ENCODE peak calls at places on chromosome 10, in six cellular contexts. One of them, this sample, is unnamed.

GRCh38 chr10:49114718-49115014 is 656 bp downstream of the VSTM4 start:
- ATAC-seq in upper lobe of left lung: no peak
- ATAC-seq in K562: peak; percentile 59
- ATAC-seq in GM12878: no peak
- ATAC-seq in HepG2: no peak
- ATAC-seq in A549: peak; percentile 31
- ATAC-seq in this sample: no peak

GRCh38 chr10:89001428-89002072 is 11.0 kb downstream of the FAS start:
- ATAC-seq in A549: no peak
- ATAC-seq in K562: no peak
- ATAC-seq in HepG2: no peak
- ATAC-seq in GM12878: peak; percentile 17
- ATAC-seq in upper lobe of left lung: no peak
- ATAC-seq in this sample: peak; percentile 28

GRCh38 chr10:70758757-70759514 is 26.2 kb downstream of the TBATA start:
- ATAC-seq in HepG2: peak; percentile 49
- ATAC-seq in GM12878: peak; percentile 80
- ATAC-seq in upper lobe of left lung: no peak
- ATAC-seq in A549: peak; percentile 80
- ATAC-seq in K562: peak; percentile 78
- ATAC-seq in this sample: peak; percentile 59

GRCh38 chr10:89481662-89482061 is 53.7 kb downstream of the SLC16A12 start:
- ATAC-seq in A549: peak; percentile 69
- ATAC-seq in upper lobe of left lung: no peak
- ATAC-seq in K562: no peak
- ATAC-seq in HepG2: no peak
- ATAC-seq in GM12878: no peak
- ATAC-seq in this sample: peak; percentile 86

GRCh38 chr10:119371704-119372663 is 164.6 kb downstream of the GRK5 start:
- ATAC-seq in upper lobe of left lung: no peak
- ATAC-seq in GM12878: peak; percentile 61
- ATAC-seq in A549: no peak
- ATAC-seq in K562: no peak
- ATAC-seq in HepG2: no peak
- ATAC-seq in this sample: no peak

GRCh38 chr10:26486304-26486703 is 48.2 kb downstream of the APBB1IP start:
- ATAC-seq in K562: no peak
- ATAC-seq in HepG2: no peak
- ATAC-seq in upper lobe of left lung: no peak
- ATAC-seq in GM12878: no peak
- ATAC-seq in A549: peak; percentile 85
- ATAC-seq in this sample: peak; percentile 74

GRCh38 chr10:73131295-73131694 is 21.0 kb downstream of the NUDT13 start:
- ATAC-seq in HepG2: no peak
- ATAC-seq in A549: no peak
- ATAC-seq in upper lobe of left lung: no peak
- ATAC-seq in GM12878: no peak
- ATAC-seq in K562: no peak
- ATAC-seq in this sample: no peak

GRCh38 chr10:35685402-35685801 is 43.3 kb upstream of the FZD8 start:
- ATAC-seq in GM12878: no peak
- ATAC-seq in K562: no peak
- ATAC-seq in upper lobe of left lung: no peak
- ATAC-seq in A549: no peak
- ATAC-seq in HepG2: peak; percentile 95
- ATAC-seq in this sample: no peak

GRCh38 chr10:70492786-70493659 is 14.5 kb downstream of the PALD1 start:
- ATAC-seq in A549: no peak
- ATAC-seq in HepG2: no peak
- ATAC-seq in GM12878: peak; percentile 58
- ATAC-seq in upper lobe of left lung: peak; percentile 60
- ATAC-seq in K562: no peak
- ATAC-seq in this sample: peak; percentile 28

GRCh38 chr10:44853148-44853734 is 57.9 kb upstream of the TMEM72 start:
- ATAC-seq in upper lobe of left lung: no peak
- ATAC-seq in A549: no peak
- ATAC-seq in HepG2: no peak
- ATAC-seq in GM12878: peak; percentile 27
- ATAC-seq in K562: no peak
- ATAC-seq in this sample: no peak

GRCh38 chr10:80183436-80183835 is 21.9 kb downstream of the ANXA11 start:
- ATAC-seq in K562: no peak
- ATAC-seq in A549: no peak
- ATAC-seq in HepG2: no peak
- ATAC-seq in upper lobe of left lung: no peak
- ATAC-seq in GM12878: no peak
- ATAC-seq in this sample: no peak

GRCh38 chr10:32266979-32267378 is 80.0 kb downstream of the EPC1 start:
- ATAC-seq in HepG2: peak; percentile 25
- ATAC-seq in A549: no peak
- ATAC-seq in GM12878: no peak
- ATAC-seq in K562: peak; percentile 29
- ATAC-seq in upper lobe of left lung: no peak
- ATAC-seq in this sample: no peak

GRCh38 chr10:78934499-78934898 is 134.3 kb upstream of the ZMIZ1 start:
- ATAC-seq in upper lobe of left lung: no peak
- ATAC-seq in A549: no peak
- ATAC-seq in GM12878: no peak
- ATAC-seq in K562: no peak
- ATAC-seq in HepG2: no peak
- ATAC-seq in this sample: no peak

GRCh38 chr10:114404171-114405010 is at the start of gene AFAP1L2:
- ATAC-seq in A549: peak; percentile 89
- ATAC-seq in GM12878: peak; percentile 13
- ATAC-seq in upper lobe of left lung: peak; percentile 45
- ATAC-seq in K562: peak; percentile 39
- ATAC-seq in HepG2: peak; percentile 89
- ATAC-seq in this sample: peak; percentile 75

GRCh38 chr10:30013684-30014246 is 45.6 kb downstream of the JCAD start:
- ATAC-seq in HepG2: no peak
- ATAC-seq in A549: no peak
- ATAC-seq in upper lobe of left lung: no peak
- ATAC-seq in K562: no peak
- ATAC-seq in GM12878: no peak
- ATAC-seq in this sample: no peak

GRCh38 chr10:123148414-123149161 is 652 bp downstream of the HMX2 start:
- ATAC-seq in GM12878: peak; percentile 10
- ATAC-seq in A549: peak; percentile 58
- ATAC-seq in upper lobe of left lung: no peak
- ATAC-seq in K562: no peak
- ATAC-seq in HepG2: peak; percentile 17
- ATAC-seq in this sample: no peak

GRCh38 chr10:44981172-44982113 is 2.8 kb upstream of the DEPP1 start:
- ATAC-seq in HepG2: peak; percentile 43
- ATAC-seq in A549: peak; percentile 89
- ATAC-seq in K562: peak; percentile 17
- ATAC-seq in GM12878: peak; percentile 76
- ATAC-seq in upper lobe of left lung: no peak
- ATAC-seq in this sample: peak; percentile 20

GRCh38 chr10:103382769-103383168 is 13.5 kb downstream of the ATP5MK start:
- ATAC-seq in upper lobe of left lung: no peak
- ATAC-seq in HepG2: no peak
- ATAC-seq in GM12878: peak; percentile 99
- ATAC-seq in K562: no peak
- ATAC-seq in A549: no peak
- ATAC-seq in this sample: no peak

GRCh38 chr10:6202098-6202683 is 541 bp upstream of the PFKFB3 start:
- ATAC-seq in A549: peak; percentile 41
- ATAC-seq in GM12878: no peak
- ATAC-seq in HepG2: peak; percentile 37
- ATAC-seq in K562: no peak
- ATAC-seq in upper lobe of left lung: peak; percentile 44
- ATAC-seq in this sample: peak; percentile 19

GRCh38 chr10:49350138-49350537 is 45.8 kb downstream of the DRGX start:
- ATAC-seq in upper lobe of left lung: no peak
- ATAC-seq in A549: no peak
- ATAC-seq in K562: no peak
- ATAC-seq in HepG2: no peak
- ATAC-seq in GM12878: no peak
- ATAC-seq in this sample: no peak

GRCh38 chr10:71852335-71852937 is 1.4 kb upstream of the PSAP start:
- ATAC-seq in HepG2: no peak
- ATAC-seq in upper lobe of left lung: peak; percentile 7
- ATAC-seq in A549: no peak
- ATAC-seq in GM12878: no peak
- ATAC-seq in K562: no peak
- ATAC-seq in this sample: no peak

GRCh38 chr10:1733720-1734119 is 3.6 kb downstream of the ADARB2 start:
- ATAC-seq in A549: no peak
- ATAC-seq in K562: no peak
- ATAC-seq in upper lobe of left lung: no peak
- ATAC-seq in GM12878: no peak
- ATAC-seq in HepG2: no peak
- ATAC-seq in this sample: no peak

GRCh38 chr10:129758180-129758579 is 205.9 kb downstream of the EBF3 start:
- ATAC-seq in A549: no peak
- ATAC-seq in GM12878: no peak
- ATAC-seq in K562: no peak
- ATAC-seq in HepG2: no peak
- ATAC-seq in upper lobe of left lung: no peak
- ATAC-seq in this sample: no peak

GRCh38 chr10:14571866-14572507 is 202.7 kb downstream of the FAM107B start:
- ATAC-seq in GM12878: peak; percentile 92
- ATAC-seq in upper lobe of left lung: peak; percentile 91
- ATAC-seq in A549: peak; percentile 84
- ATAC-seq in HepG2: peak; percentile 95
- ATAC-seq in K562: no peak
- ATAC-seq in this sample: no peak
- H3K4me3 ChIP-seq in GM12878: no peak overlapping the region
- H3K4me3 ChIP-seq in upper lobe of left lung: no peak overlapping the region
- H3K4me3 ChIP-seq in A549: peak overlapping the region; percentile 21
- H3K4me3 ChIP-seq in HepG2: no peak overlapping the region
- H3K4me3 ChIP-seq in K562: no peak overlapping the region
- H3K4me3 ChIP-seq in this sample: no peak overlapping the region

GRCh38 chr10:93697207-93697606 is 5.2 kb downstream of the FRA10AC1 start:
- ATAC-seq in A549: no peak
- ATAC-seq in HepG2: no peak
- ATAC-seq in GM12878: no peak
- ATAC-seq in upper lobe of left lung: no peak
- ATAC-seq in K562: no peak
- ATAC-seq in this sample: no peak
- TF ChIP-seq CTCF in A549: peak; percentile 31
- TF ChIP-seq CTCF in HepG2: no peak
- TF ChIP-seq CTCF in GM12878: no peak
- TF ChIP-seq CTCF in upper lobe of left lung: no peak
- TF ChIP-seq CTCF in K562: no peak
- TF ChIP-seq CTCF in this sample: no peak

GRCh38 chr10:127928021-127928806 is 21.3 kb downstream of the PTPRE start:
- ATAC-seq in upper lobe of left lung: no peak
- ATAC-seq in HepG2: no peak
- ATAC-seq in A549: peak; percentile 71
- ATAC-seq in GM12878: no peak
- ATAC-seq in K562: no peak
- ATAC-seq in this sample: no peak
- TF ChIP-seq EP300 in upper lobe of left lung: no peak
- TF ChIP-seq EP300 in HepG2: no peak
- TF ChIP-seq EP300 in A549: no peak
- TF ChIP-seq EP300 in GM12878: no peak
- TF ChIP-seq EP300 in K562: no peak
- TF ChIP-seq EP300 in this sample: no peak

DNA sequence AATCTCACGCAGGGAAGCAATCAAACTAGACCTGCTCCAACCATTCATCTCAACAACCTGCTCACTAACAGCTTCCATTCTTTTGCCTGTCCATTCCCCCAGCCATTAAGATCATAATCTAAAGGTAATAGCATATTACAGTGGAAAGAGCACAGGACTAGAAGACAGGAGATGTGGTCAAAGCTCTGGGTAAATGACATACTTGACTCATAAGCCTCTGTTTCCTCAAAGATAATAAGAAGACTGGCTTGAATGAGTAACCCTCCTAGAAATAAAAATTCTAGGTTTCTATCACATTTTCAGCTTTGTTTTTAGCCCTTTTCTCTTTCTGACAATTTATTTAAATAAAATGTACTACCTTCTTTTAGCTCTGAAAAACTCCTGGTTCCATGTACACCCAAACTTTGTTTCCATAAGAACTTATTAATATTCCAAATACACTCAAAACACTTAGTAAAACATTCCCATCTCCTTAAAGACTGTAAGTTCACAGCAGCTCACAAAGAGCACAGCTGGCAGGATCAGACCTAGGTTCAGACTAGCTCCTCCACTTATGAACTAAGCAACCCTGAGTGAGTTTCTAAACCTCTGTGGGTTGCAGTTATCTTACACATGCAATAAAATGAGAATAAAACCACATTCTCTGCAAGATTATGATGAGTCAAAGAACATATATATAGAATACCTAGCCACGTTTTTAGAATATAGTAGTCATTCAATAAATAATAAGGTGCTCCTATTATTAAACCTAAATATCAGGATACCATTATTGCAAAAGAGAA is 11.6 kb downstream of the FAM204A start:
- ATAC-seq in A549: no peak
- ATAC-seq in upper lobe of left lung: no peak
- ATAC-seq in GM12878: no peak
- ATAC-seq in K562: no peak
- ATAC-seq in HepG2: no peak
- ATAC-seq in this sample: no peak
- H3K4me3 ChIP-seq in A549: no peak overlapping the region
- H3K4me3 ChIP-seq in upper lobe of left lung: no peak overlapping the region
- H3K4me3 ChIP-seq in GM12878: no peak overlapping the region
- H3K4me3 ChIP-seq in K562: no peak overlapping the region
- H3K4me3 ChIP-seq in HepG2: no peak overlapping the region
- H3K4me3 ChIP-seq in this sample: no peak overlapping the region

GRCh38 chr10:133038276-133038823 is 49.4 kb upstream of the ADGRA1 start:
- ATAC-seq in HepG2: no peak
- ATAC-seq in A549: no peak
- ATAC-seq in upper lobe of left lung: no peak
- ATAC-seq in K562: no peak
- ATAC-seq in GM12878: no peak
- ATAC-seq in this sample: no peak

GRCh38 chr10:133042061-133042460 is 45.7 kb upstream of the ADGRA1 start:
- ATAC-seq in HepG2: no peak
- ATAC-seq in A549: no peak
- ATAC-seq in upper lobe of left lung: no peak
- ATAC-seq in GM12878: no peak
- ATAC-seq in K562: no peak
- ATAC-seq in this sample: no peak

GRCh38 chr10:133039823-133040704 is 47.7 kb upstream of the ADGRA1 start:
- ATAC-seq in HepG2: no peak
- ATAC-seq in K562: no peak
- ATAC-seq in upper lobe of left lung: no peak
- ATAC-seq in A549: no peak
- ATAC-seq in GM12878: no peak
- ATAC-seq in this sample: no peak

GRCh38 chr10:133041101-133041500 is 46.6 kb upstream of the ADGRA1 start:
- ATAC-seq in K562: no peak
- ATAC-seq in upper lobe of left lung: no peak
- ATAC-seq in A549: no peak
- ATAC-seq in GM12878: no peak
- ATAC-seq in HepG2: no peak
- ATAC-seq in this sample: no peak

GRCh38 chr10:133039107-133039822 is 48.5 kb upstream of the ADGRA1 start:
- ATAC-seq in A549: peak; percentile 91
- ATAC-seq in HepG2: peak; percentile 91
- ATAC-seq in upper lobe of left lung: no peak
- ATAC-seq in K562: peak; percentile 75
- ATAC-seq in GM12878: no peak
- ATAC-seq in this sample: no peak
- TF ChIP-seq CTCF in A549: no peak
- TF ChIP-seq CTCF in HepG2: peak; percentile 9
- TF ChIP-seq CTCF in upper lobe of left lung: no peak
- TF ChIP-seq CTCF in K562: no peak
- TF ChIP-seq CTCF in GM12878: no peak
- TF ChIP-seq CTCF in this sample: no peak